ENCODE peak calls at places on chromosomes 1 and 21, in ten cellular contexts. One of them, this sample, is unnamed.

GRCh38 chr21:35232545-35233176 is 183.6 kb upstream of the RUNX1 start:
- DNase-seq in GM23338: no peak
- DNase-seq in fibroblast of mammary gland: peak
- DNase-seq in suprapubic skin: no peak
- DNase-seq in CD8-positive, alpha-beta memory T cell: no peak
- DNase-seq in PC-3: peak
- DNase-seq in heart right ventricle: no peak
- DNase-seq in bronchial epithelial cell: peak
- DNase-seq in mucosa of descending colon: no peak
- DNase-seq in AG04450: no peak
- DNase-seq in this sample: no peak

GRCh38 chr21:34180826-34181359 is 107.5 kb downstream of the MRPS6 start:
- DNase-seq in heart right ventricle: no peak
- DNase-seq in AG04450: no peak
- DNase-seq in suprapubic skin: no peak
- DNase-seq in mucosa of descending colon: no peak
- DNase-seq in PC-3: no peak
- DNase-seq in GM23338: peak
- DNase-seq in CD8-positive, alpha-beta memory T cell: no peak
- DNase-seq in bronchial epithelial cell: no peak
- DNase-seq in fibroblast of mammary gland: no peak
- DNase-seq in this sample: no peak

GRCh38 chr1:9827558-9828185 is 3.9 kb upstream of the CLSTN1 start:
- DNase-seq in suprapubic skin: no peak
- DNase-seq in GM23338: peak
- DNase-seq in AG04450: no peak
- DNase-seq in bronchial epithelial cell: peak
- DNase-seq in CD8-positive, alpha-beta memory T cell: no peak
- DNase-seq in fibroblast of mammary gland: peak
- DNase-seq in heart right ventricle: no peak
- DNase-seq in mucosa of descending colon: peak
- DNase-seq in PC-3: no peak
- DNase-seq in this sample: no peak

GRCh38 chr1:100302756-100303155 is 36.7 kb downstream of the RTCA start:
- DNase-seq in bronchial epithelial cell: no peak
- DNase-seq in AG04450: no peak
- DNase-seq in heart right ventricle: no peak
- DNase-seq in suprapubic skin: no peak
- DNase-seq in fibroblast of mammary gland: peak
- DNase-seq in GM23338: no peak
- DNase-seq in PC-3: no peak
- DNase-seq in mucosa of descending colon: no peak
- DNase-seq in CD8-positive, alpha-beta memory T cell: no peak
- DNase-seq in this sample: no peak

GRCh38 chr1:9785406-9785805 is 38.4 kb downstream of the CLSTN1 start:
- DNase-seq in fibroblast of mammary gland: no peak
- DNase-seq in AG04450: no peak
- DNase-seq in heart right ventricle: no peak
- DNase-seq in suprapubic skin: no peak
- DNase-seq in PC-3: no peak
- DNase-seq in CD8-positive, alpha-beta memory T cell: no peak
- DNase-seq in GM23338: no peak
- DNase-seq in bronchial epithelial cell: no peak
- DNase-seq in mucosa of descending colon: no peak
- DNase-seq in this sample: no peak

GRCh38 chr1:62435231-62436038 is 1.4 kb upstream of the USP1 start:
- DNase-seq in PC-3: no peak
- DNase-seq in CD8-positive, alpha-beta memory T cell: no peak
- DNase-seq in suprapubic skin: no peak
- DNase-seq in GM23338: peak
- DNase-seq in mucosa of descending colon: peak
- DNase-seq in bronchial epithelial cell: no peak
- DNase-seq in AG04450: no peak
- DNase-seq in fibroblast of mammary gland: no peak
- DNase-seq in heart right ventricle: peak
- DNase-seq in this sample: peak

GRCh38 chr21:42315296-42315891 is at the start of gene TFF3:
- DNase-seq in GM23338: no peak
- DNase-seq in bronchial epithelial cell: peak
- DNase-seq in AG04450: no peak
- DNase-seq in CD8-positive, alpha-beta memory T cell: no peak
- DNase-seq in suprapubic skin: no peak
- DNase-seq in mucosa of descending colon: peak
- DNase-seq in heart right ventricle: no peak
- DNase-seq in fibroblast of mammary gland: no peak
- DNase-seq in PC-3: peak
- DNase-seq in this sample: no peak

GRCh38 chr1:3690282-3691065 is 38.2 kb downstream of the TP73 start:
- DNase-seq in PC-3: no peak
- DNase-seq in GM23338: no peak
- DNase-seq in AG04450: no peak
- DNase-seq in bronchial epithelial cell: peak
- DNase-seq in suprapubic skin: no peak
- DNase-seq in heart right ventricle: no peak
- DNase-seq in fibroblast of mammary gland: no peak
- DNase-seq in mucosa of descending colon: no peak
- DNase-seq in CD8-positive, alpha-beta memory T cell: no peak
- DNase-seq in this sample: peak

GRCh38 chr1:183600136-183600535 is 9.9 kb upstream of the NCF2 start:
- DNase-seq in suprapubic skin: no peak
- DNase-seq in GM23338: no peak
- DNase-seq in bronchial epithelial cell: peak
- DNase-seq in PC-3: peak
- DNase-seq in heart right ventricle: no peak
- DNase-seq in fibroblast of mammary gland: peak
- DNase-seq in AG04450: peak
- DNase-seq in CD8-positive, alpha-beta memory T cell: no peak
- DNase-seq in mucosa of descending colon: no peak
- DNase-seq in this sample: no peak

GRCh38 chr1:209747580-209748262 is 8.1 kb upstream of the TRAF3IP3 start:
- DNase-seq in AG04450: peak
- DNase-seq in mucosa of descending colon: peak
- DNase-seq in suprapubic skin: peak
- DNase-seq in bronchial epithelial cell: peak
- DNase-seq in fibroblast of mammary gland: peak
- DNase-seq in CD8-positive, alpha-beta memory T cell: peak
- DNase-seq in PC-3: peak
- DNase-seq in heart right ventricle: peak
- DNase-seq in GM23338: peak
- DNase-seq in this sample: peak

GRCh38 chr1:209749660-209750059 is 6.2 kb upstream of the TRAF3IP3 start:
- DNase-seq in PC-3: no peak
- DNase-seq in heart right ventricle: no peak
- DNase-seq in AG04450: no peak
- DNase-seq in mucosa of descending colon: no peak
- DNase-seq in suprapubic skin: no peak
- DNase-seq in CD8-positive, alpha-beta memory T cell: no peak
- DNase-seq in GM23338: no peak
- DNase-seq in bronchial epithelial cell: no peak
- DNase-seq in fibroblast of mammary gland: no peak
- DNase-seq in this sample: no peak

GRCh38 chr1:209748620-209749019 is 7.2 kb upstream of the TRAF3IP3 start:
- DNase-seq in CD8-positive, alpha-beta memory T cell: no peak
- DNase-seq in GM23338: peak
- DNase-seq in AG04450: no peak
- DNase-seq in mucosa of descending colon: no peak
- DNase-seq in fibroblast of mammary gland: no peak
- DNase-seq in PC-3: no peak
- DNase-seq in bronchial epithelial cell: no peak
- DNase-seq in suprapubic skin: no peak
- DNase-seq in heart right ventricle: no peak
- DNase-seq in this sample: no peak

GRCh38 chr1:209755926-209756607 is at the start of gene TRAF3IP3:
- DNase-seq in CD8-positive, alpha-beta memory T cell: peak
- DNase-seq in GM23338: no peak
- DNase-seq in fibroblast of mammary gland: no peak
- DNase-seq in heart right ventricle: peak
- DNase-seq in suprapubic skin: peak
- DNase-seq in bronchial epithelial cell: no peak
- DNase-seq in AG04450: no peak
- DNase-seq in PC-3: no peak
- DNase-seq in mucosa of descending colon: peak
- DNase-seq in this sample: no peak

DNA sequence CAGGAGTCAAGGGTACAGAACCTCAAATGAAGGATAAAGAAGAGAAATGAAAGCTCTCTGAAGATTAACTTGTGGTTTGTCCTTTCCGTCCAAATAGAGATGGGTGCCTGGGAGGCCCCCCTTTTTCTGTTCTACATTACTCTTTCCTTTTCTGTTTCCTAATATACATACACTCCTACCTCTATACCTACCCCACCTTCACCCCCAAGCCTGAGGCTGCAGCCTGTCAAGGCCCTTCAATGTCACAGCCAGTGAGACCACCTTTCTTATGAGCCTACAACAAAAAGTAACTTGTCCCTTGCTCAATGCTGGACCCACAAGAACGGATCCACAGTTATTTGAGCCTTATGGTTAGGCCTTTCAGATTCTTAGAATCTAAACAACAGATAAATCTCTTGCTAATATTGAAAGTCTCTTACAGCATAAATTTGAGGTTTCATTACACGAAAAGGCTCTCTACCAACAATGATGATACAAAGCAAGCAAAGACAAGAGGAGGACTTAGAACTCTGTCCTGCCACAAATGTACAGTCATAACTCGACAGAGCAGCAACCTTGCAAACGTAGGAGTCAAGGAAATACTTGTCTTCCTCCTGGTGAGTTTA is 4.1 kb upstream of the TRAF3IP3 start:
- DNase-seq in suprapubic skin: no peak
- DNase-seq in fibroblast of mammary gland: no peak
- DNase-seq in AG04450: no peak
- DNase-seq in GM23338: no peak
- DNase-seq in PC-3: no peak
- DNase-seq in heart right ventricle: no peak
- DNase-seq in bronchial epithelial cell: no peak
- DNase-seq in mucosa of descending colon: no peak
- DNase-seq in CD8-positive, alpha-beta memory T cell: no peak
- DNase-seq in this sample: no peak
- H3K4me3 ChIP-seq in suprapubic skin: no peak
- H3K4me3 ChIP-seq in fibroblast of mammary gland: no peak
- H3K4me3 ChIP-seq in AG04450: no peak
- H3K4me3 ChIP-seq in GM23338: no peak
- H3K4me3 ChIP-seq in PC-3: no peak
- H3K4me3 ChIP-seq in heart right ventricle: no peak
- H3K4me3 ChIP-seq in bronchial epithelial cell: no peak
- H3K4me3 ChIP-seq in mucosa of descending colon: no peak
- H3K4me3 ChIP-seq in CD8-positive, alpha-beta memory T cell: peak
- H3K4me3 ChIP-seq in this sample: no peak

DNA sequence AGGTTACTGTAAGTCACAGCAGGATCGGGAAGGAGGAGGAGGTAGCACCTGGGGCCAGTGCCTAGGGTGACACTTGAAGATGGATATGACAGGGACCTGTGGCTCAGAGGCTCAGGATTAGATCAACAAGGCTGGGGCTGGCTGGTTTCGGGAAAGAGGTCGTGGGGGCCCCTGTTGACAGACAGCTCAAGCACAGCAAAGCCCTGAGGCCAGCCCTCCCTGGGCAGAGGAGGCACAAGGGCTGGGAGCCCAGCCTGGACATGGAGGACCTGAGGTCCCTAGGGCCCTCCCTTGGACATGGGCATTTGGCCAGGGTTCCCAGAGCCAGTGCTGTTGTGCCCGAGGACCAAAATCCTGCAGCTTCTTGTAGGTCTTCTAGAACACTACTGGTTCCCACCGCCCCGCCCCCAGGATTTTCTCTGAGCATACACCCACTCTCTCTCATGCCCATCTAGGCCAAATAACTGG is 2.9 kb upstream of the HCRTR1 start:
- DNase-seq in mucosa of descending colon: no peak
- DNase-seq in bronchial epithelial cell: no peak
- DNase-seq in PC-3: no peak
- DNase-seq in suprapubic skin: peak
- DNase-seq in fibroblast of mammary gland: no peak
- DNase-seq in CD8-positive, alpha-beta memory T cell: no peak
- DNase-seq in AG04450: no peak
- DNase-seq in heart right ventricle: no peak
- DNase-seq in GM23338: no peak
- DNase-seq in this sample: no peak
- H3K4me3 ChIP-seq in mucosa of descending colon: no peak
- H3K4me3 ChIP-seq in bronchial epithelial cell: no peak
- H3K4me3 ChIP-seq in PC-3: no peak
- H3K4me3 ChIP-seq in suprapubic skin: no peak
- H3K4me3 ChIP-seq in fibroblast of mammary gland: no peak
- H3K4me3 ChIP-seq in CD8-positive, alpha-beta memory T cell: no peak
- H3K4me3 ChIP-seq in AG04450: no peak
- H3K4me3 ChIP-seq in heart right ventricle: no peak
- H3K4me3 ChIP-seq in GM23338: no peak
- H3K4me3 ChIP-seq in this sample: no peak

GRCh38 chr1:94864821-94865220 is 44.7 kb downstream of the SLC44A3 start:
- DNase-seq in PC-3: no peak
- DNase-seq in fibroblast of mammary gland: peak
- DNase-seq in heart right ventricle: peak
- DNase-seq in mucosa of descending colon: no peak
- DNase-seq in CD8-positive, alpha-beta memory T cell: no peak
- DNase-seq in bronchial epithelial cell: peak
- DNase-seq in suprapubic skin: no peak
- DNase-seq in AG04450: no peak
- DNase-seq in GM23338: peak
- DNase-seq in this sample: peak
- H3K4me3 ChIP-seq in PC-3: no peak
- H3K4me3 ChIP-seq in fibroblast of mammary gland: no peak
- H3K4me3 ChIP-seq in heart right ventricle: no peak
- H3K4me3 ChIP-seq in mucosa of descending colon: no peak
- H3K4me3 ChIP-seq in CD8-positive, alpha-beta memory T cell: no peak
- H3K4me3 ChIP-seq in bronchial epithelial cell: no peak
- H3K4me3 ChIP-seq in suprapubic skin: peak
- H3K4me3 ChIP-seq in AG04450: no peak
- H3K4me3 ChIP-seq in GM23338: peak
- H3K4me3 ChIP-seq in this sample: no peak

GRCh38 chr1:156130578-156130942 is 16.0 kb downstream of the LMNA start:
- DNase-seq in fibroblast of mammary gland: no peak
- DNase-seq in AG04450: no peak
- DNase-seq in heart right ventricle: no peak
- DNase-seq in PC-3: no peak
- DNase-seq in suprapubic skin: no peak
- DNase-seq in mucosa of descending colon: no peak
- DNase-seq in bronchial epithelial cell: no peak
- DNase-seq in GM23338: no peak
- DNase-seq in CD8-positive, alpha-beta memory T cell: no peak
- DNase-seq in this sample: no peak

GRCh38 chr1:156126043-156126700 is 11.7 kb downstream of the LMNA start:
- DNase-seq in heart right ventricle: peak
- DNase-seq in GM23338: peak
- DNase-seq in PC-3: peak
- DNase-seq in AG04450: peak
- DNase-seq in fibroblast of mammary gland: peak
- DNase-seq in CD8-positive, alpha-beta memory T cell: peak
- DNase-seq in suprapubic skin: peak
- DNase-seq in mucosa of descending colon: peak
- DNase-seq in bronchial epithelial cell: peak
- DNase-seq in this sample: peak

GRCh38 chr1:156126701-156127534 is 12.4 kb downstream of the LMNA start:
- DNase-seq in bronchial epithelial cell: peak
- DNase-seq in GM23338: no peak
- DNase-seq in AG04450: peak
- DNase-seq in CD8-positive, alpha-beta memory T cell: peak
- DNase-seq in fibroblast of mammary gland: peak
- DNase-seq in PC-3: peak
- DNase-seq in heart right ventricle: no peak
- DNase-seq in suprapubic skin: no peak
- DNase-seq in mucosa of descending colon: peak
- DNase-seq in this sample: no peak

GRCh38 chr1:156128749-156129682 is 14.5 kb downstream of the LMNA start:
- DNase-seq in suprapubic skin: no peak
- DNase-seq in fibroblast of mammary gland: peak
- DNase-seq in heart right ventricle: peak
- DNase-seq in CD8-positive, alpha-beta memory T cell: no peak
- DNase-seq in PC-3: peak
- DNase-seq in AG04450: no peak
- DNase-seq in bronchial epithelial cell: no peak
- DNase-seq in mucosa of descending colon: peak
- DNase-seq in GM23338: no peak
- DNase-seq in this sample: no peak

GRCh38 chr1:156129687-156130577 is 15.4 kb downstream of the LMNA start:
- DNase-seq in suprapubic skin: peak
- DNase-seq in GM23338: peak
- DNase-seq in CD8-positive, alpha-beta memory T cell: peak
- DNase-seq in heart right ventricle: peak
- DNase-seq in AG04450: peak
- DNase-seq in bronchial epithelial cell: peak
- DNase-seq in mucosa of descending colon: peak
- DNase-seq in PC-3: peak
- DNase-seq in fibroblast of mammary gland: peak
- DNase-seq in this sample: peak
- H3K4me3 ChIP-seq in suprapubic skin: peak
- H3K4me3 ChIP-seq in GM23338: no peak
- H3K4me3 ChIP-seq in CD8-positive, alpha-beta memory T cell: no peak
- H3K4me3 ChIP-seq in heart right ventricle: peak
- H3K4me3 ChIP-seq in AG04450: peak
- H3K4me3 ChIP-seq in bronchial epithelial cell: no peak
- H3K4me3 ChIP-seq in mucosa of descending colon: no peak
- H3K4me3 ChIP-seq in PC-3: peak
- H3K4me3 ChIP-seq in fibroblast of mammary gland: peak
- H3K4me3 ChIP-seq in this sample: no peak